ENCODE peak calls at places on chromosome 19, in seven cellular contexts. F, W, K, C, E, Q and P are unnamed samples.
A peak's percentile ranks its signal among the peaks of the same experiment; 100 is the strongest.

GRCh38 chr19:11673608-11674041 is 65.1 kb downstream of the ZNF823 start:
- DNase-seq in F (no peak), W (peak; percentile 47), K (peak; percentile 52), C (peak; percentile 93), E (no peak), Q (peak; percentile 80), P (peak; percentile 81)

GRCh38 chr19:4722671-4723464 is 774 bp downstream of the DPP9 start:
- DNase-seq in F (no peak), W (peak; percentile 73), K (peak; percentile 42), C (no peak), E (peak; percentile 50), Q (no peak), P (peak; percentile 83)

GRCh38 chr19:28292822-28293500 is 920.0 kb downstream of the UQCRFS1 start:
- DNase-seq in F (no peak), W (no peak), K (no peak), C (peak; percentile 72), E (peak; percentile 14), Q (no peak), P (no peak)

GRCh38 chr19:14002571-14003278 is 3.4 kb downstream of the RFX1 start:
- DNase-seq in F (no peak), W (no peak), K (no peak), C (no peak), E (no peak), Q (no peak), P (no peak)

GRCh38 chr19:5046339-5047039 is 77.6 kb downstream of the KDM4B start:
- DNase-seq in F (no peak), W (peak; percentile 63), K (peak; percentile 99), C (no peak), E (peak; percentile 17), Q (no peak), P (peak; percentile 92)

GRCh38 chr19:38869160-38869835 is 8.8 kb downstream of the RINL start:
- DNase-seq in F (no peak), W (no peak), K (no peak), C (peak; percentile 70), E (no peak), Q (peak; percentile 67), P (no peak)

GRCh38 chr19:41694831-41695635 is 7.0 kb upstream of the CEACAM7 start:
- DNase-seq in F (no peak), W (no peak), K (no peak), C (no peak), E (no peak), Q (no peak), P (no peak)

GRCh38 chr19:33052352-33052972 is 12.2 kb downstream of the RHPN2 start:
- DNase-seq in F (no peak), W (peak; percentile 27), K (peak; percentile 78), C (no peak), E (peak; percentile 58), Q (no peak), P (peak; percentile 18)

GRCh38 chr19:56141416-56141992 is 417 bp downstream of the ZNF444 start:
- DNase-seq in F (no peak), W (no peak), K (no peak), C (peak; percentile 55), E (peak; percentile 11), Q (peak; percentile 60), P (no peak)

GRCh38 chr19:42422576-42423461 is 4.4 kb downstream of the LIPE start:
- DNase-seq in F (peak; percentile 69), W (peak; percentile 11), K (no peak), C (peak; percentile 61), E (peak; percentile 34), Q (no peak), P (peak; percentile 39)

GRCh38 chr19:31296741-31297390 is 52.4 kb downstream of the TSHZ3 start:
- DNase-seq in F (no peak), W (no peak), K (no peak), C (no peak), E (no peak), Q (no peak), P (no peak)

GRCh38 chr19:38164526-38164925 is 59.5 kb downstream of the DPF1 start:
- DNase-seq in F (no peak), W (no peak), K (no peak), C (no peak), E (no peak), Q (no peak), P (no peak)

GRCh38 chr19:24033962-24034342 is 53.0 kb upstream of the ZNF254 start:
- DNase-seq in F (no peak), W (peak; percentile 71), K (peak; percentile 53), C (peak; percentile 50), E (peak; percentile 65), Q (no peak), P (peak; percentile 46)

GRCh38 chr19:35738021-35738886 is 4.0 kb downstream of the IGFLR1 start:
- DNase-seq in F (no peak), W (no peak), K (no peak), C (no peak), E (no peak), Q (no peak), P (no peak)

GRCh38 chr19:2537544-2537943 is 61.6 kb downstream of the GADD45B start:
- DNase-seq in F (no peak), W (no peak), K (no peak), C (no peak), E (no peak), Q (no peak), P (no peak)

GRCh38 chr19:44817725-44818469 is 9.0 kb downstream of the BCAM start:
- DNase-seq in F (no peak), W (no peak), K (no peak), C (no peak), E (no peak), Q (no peak), P (no peak)

GRCh38 chr19:16015805-16016173 is 60.5 kb upstream of the TPM4 start:
- DNase-seq in F (no peak), W (no peak), K (no peak), C (no peak), E (no peak), Q (no peak), P (no peak)

GRCh38 chr19:18023596-18024212 is 15.7 kb downstream of the ARRDC2 start:
- DNase-seq in F (no peak), W (no peak), K (no peak), C (no peak), E (no peak), Q (no peak), P (peak; percentile 95)

GRCh38 chr19:1770866-1771576 is 17.7 kb downstream of the ONECUT3 start:
- DNase-seq in F (no peak), W (no peak), K (no peak), C (no peak), E (no peak), Q (no peak), P (no peak)

GRCh38 chr19:16078759-16079707 is 2.7 kb downstream of the TPM4 start:
- DNase-seq in F (peak; percentile 82), W (peak; percentile 98), K (peak; percentile 99), C (peak; percentile 68), E (peak; percentile 94), Q (no peak), P (peak; percentile 96)

GRCh38 chr19:28288850-28289249 is 924.1 kb downstream of the UQCRFS1 start:
- DNase-seq in F (no peak), W (peak; percentile 18), K (no peak), C (peak; percentile 3), E (no peak), Q (no peak), P (no peak)

GRCh38 chr19:6276447-6276846 is 3.3 kb downstream of the MLLT1 start:
- DNase-seq in F (no peak), W (peak; percentile 88), K (no peak), C (no peak), E (no peak), Q (no peak), P (no peak)

DNA sequence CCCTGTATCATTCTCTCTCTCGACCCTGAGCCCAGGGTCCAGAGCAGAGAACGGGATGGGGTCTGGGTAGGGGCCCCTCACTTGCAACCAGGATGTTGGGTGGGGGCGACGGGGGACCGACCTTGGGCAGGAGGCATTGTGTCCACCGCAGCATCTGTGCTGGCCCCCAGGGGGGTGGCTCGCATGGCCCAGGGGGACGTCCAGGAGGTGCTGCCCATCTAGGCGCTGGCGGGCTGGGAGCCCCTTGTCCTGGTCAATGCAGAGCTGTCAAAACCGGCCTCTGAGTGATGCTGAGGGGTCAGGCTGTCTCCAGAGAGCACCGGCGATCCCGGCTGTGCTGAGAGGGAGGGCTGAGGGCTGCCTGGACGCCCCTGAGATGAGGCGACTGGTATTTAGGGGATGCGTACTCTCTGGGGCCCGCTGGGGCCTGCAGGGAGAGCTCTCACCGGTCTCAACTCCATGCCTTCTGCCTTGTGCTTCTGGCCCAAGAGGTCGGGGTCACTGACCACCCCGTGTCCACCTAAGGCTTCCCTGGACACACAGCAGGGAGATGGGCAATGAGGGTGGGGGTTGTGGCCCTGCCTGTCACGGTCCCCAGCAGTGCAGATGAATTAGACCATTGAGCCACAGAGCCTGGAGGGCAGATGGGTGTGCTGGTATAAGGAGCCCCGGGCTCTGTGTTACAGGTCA is 8.5 kb downstream of the RPS9 start:
- DNase-seq in F (no peak), W (peak; percentile 6), K (peak; percentile 26), C (peak; percentile 52), E (no peak), Q (peak; percentile 75), P (no peak)
- TF ChIP-seq EZH2 in F (no peak), W (no peak), K (no peak), C (no peak), E (no peak), Q (no peak), P (no peak)

GRCh38 chr19:40054632-40055031 is 1.4 kb downstream of the ZNF780B start:
- DNase-seq in F (no peak), W (no peak), K (no peak), C (no peak), E (no peak), Q (no peak), P (no peak)
- H3K27ac ChIP-seq in F (no peak overlapping the region), W (no peak overlapping the region), K (no peak overlapping the region), C (no peak overlapping the region), E (no peak overlapping the region), Q (no peak overlapping the region), P (no peak overlapping the region)

DNA sequence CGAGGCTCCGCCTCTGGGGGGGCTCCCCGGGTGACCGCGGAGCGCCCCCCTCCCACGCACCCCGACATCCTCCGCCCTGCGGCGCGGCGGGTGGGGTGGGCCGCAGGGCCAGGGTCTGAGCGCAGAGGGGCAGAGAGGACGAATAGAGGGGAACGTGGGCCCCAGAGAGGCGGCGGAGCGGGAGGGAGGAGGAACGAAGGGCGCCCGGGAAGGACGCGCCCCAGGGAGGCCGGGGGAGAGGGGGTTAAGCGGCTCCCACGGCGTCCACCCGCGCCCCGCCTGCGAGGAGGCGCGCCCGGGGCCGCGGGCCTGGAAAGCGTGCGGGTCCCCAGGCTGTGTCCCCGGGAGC is 1.0 kb downstream of the HCN2 start:
- DNase-seq in F (no peak), W (no peak), K (no peak), C (no peak), E (no peak), Q (no peak), P (no peak)
- H3K27me3 ChIP-seq in F (peaks cover 52% of the 10 kb centered on the region), W (peaks cover 6% of the 10 kb centered on the region), K (peaks cover 7% of the 10 kb centered on the region), C (peaks cover 31% of the 10 kb centered on the region), E (peaks cover 14% of the 10 kb centered on the region), Q (peaks cover 39% of the 10 kb centered on the region), P (no peaks in the 10 kb centered on the region)

DNA sequence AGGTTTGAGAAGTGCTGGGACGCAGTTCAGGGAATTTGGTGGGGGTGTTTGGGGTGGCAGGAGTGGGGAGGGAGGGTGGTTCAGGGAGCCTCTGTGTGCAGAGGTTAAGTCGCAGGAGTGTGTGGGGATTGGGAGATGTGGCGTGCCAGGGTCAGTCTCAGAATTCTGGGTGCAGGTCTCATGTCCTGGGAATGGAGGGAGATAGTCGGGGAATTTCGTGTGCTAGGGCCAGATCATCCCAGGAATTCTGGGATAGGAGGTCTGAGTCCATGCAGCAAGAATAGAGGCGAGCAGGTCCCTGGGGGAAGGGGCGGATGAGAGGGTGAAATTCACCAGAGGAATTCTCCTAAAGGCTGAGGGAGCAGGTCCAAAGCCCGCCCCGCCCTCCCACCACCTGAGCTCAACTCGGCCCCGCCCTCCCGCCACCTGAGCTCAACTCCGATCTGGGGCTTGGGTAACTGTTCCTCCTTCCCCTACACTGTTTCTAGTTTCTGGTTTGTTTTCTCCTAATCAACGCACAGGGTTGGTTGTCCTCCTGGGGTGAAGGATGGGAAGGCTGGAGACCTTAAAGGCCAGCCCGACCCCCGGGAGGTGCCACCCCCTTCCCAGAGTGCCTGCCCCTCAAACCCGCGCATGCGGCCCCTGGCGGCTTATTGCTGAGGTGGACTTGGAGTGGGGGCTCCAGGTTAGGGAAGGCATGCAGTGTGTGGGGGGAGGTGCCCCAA is 15.2 kb downstream of the KCNC3 start:
- DNase-seq in F (no peak), W (no peak), K (peak; percentile 24), C (peak; percentile 93), E (no peak), Q (peak; percentile 86), P (no peak)
- TF ChIP-seq EZH2 in F (peak; percentile 55), W (no peak), K (no peak), C (no peak), E (no peak), Q (no peak), P (no peak)